ENCODE peak calls at places on chromosomes 6 and 20, in eight cellular contexts. L is RWPE1, Z is A549, S is endodermal cell, U is left cardiac atrium, Q is DMS79, P is GM19239, C is GM23338. R is an unnamed sample.

GRCh38 chr6:30819287-30819917 is 64.9 kb upstream of the DDR1 start:
- DNase-seq in Q (no peak), S (no peak), U (no peak), L (peak), P (no peak), C (no peak), Z (no peak), R (no peak)

GRCh38 chr6:163415176-163415619 is 680 bp downstream of the QKI start:
- DNase-seq in P (peak), Q (no peak), C (peak), L (no peak), U (no peak), S (peak), Z (no peak), R (no peak)

GRCh38 chr6:36776167-36776566 is 63.1 kb downstream of the CPNE5 start:
- DNase-seq in P (no peak), S (no peak), Z (no peak), Q (no peak), U (no peak), C (no peak), L (no peak), R (no peak)

GRCh38 chr6:80640176-80640575 is 533.7 kb downstream of the BCKDHB start:
- DNase-seq in S (no peak), C (no peak), L (no peak), P (no peak), Z (no peak), U (no peak), Q (no peak), R (no peak)

GRCh38 chr6:168678177-168678576 is 237.2 kb downstream of the SMOC2 start:
- DNase-seq in P (no peak), L (no peak), U (no peak), Z (no peak), C (no peak), S (no peak), Q (no peak), R (no peak)

GRCh38 chr20:34951652-34952051 is 4.0 kb downstream of the GSS start:
- DNase-seq in P (no peak), U (no peak), S (no peak), Q (no peak), Z (no peak), C (no peak), L (no peak), R (no peak)

GRCh38 chr6:126888727-126889725 is 229.4 kb upstream of the RSPO3 start:
- DNase-seq in Z (no peak), Q (no peak), L (no peak), P (no peak), C (no peak), S (no peak), U (no peak), R (no peak)

GRCh38 chr6:90087103-90087833 is 193.0 kb downstream of the GJA10 start:
- DNase-seq in C (no peak), Q (no peak), S (no peak), P (no peak), Z (no peak), L (peak), U (no peak), R (no peak)